ENCODE peak calls at places on chromosomes 2 and 18, in six cellular contexts. V is HEK293T, P is HepG2, F is A549, I is K562, T is GM12878. Y is an unnamed sample.
A peak's percentile ranks its signal among the peaks of the same experiment; 100 is the strongest.

GRCh38 chr2:219718066-219718465 is 90.6 kb downstream of the SLC4A3 start:
- DNase-seq in I (no peak), F (no peak), P (no peak), T (no peak), V (no peak), Y (no peak)

GRCh38 chr2:240112914-240113690 is 23.0 kb downstream of the COPS9 start:
- DNase-seq in V (no peak), F (no peak), T (no peak), I (no peak), P (no peak), Y (no peak)

GRCh38 chr2:24359701-24360049 is 661 bp downstream of the ITSN2 start:
- DNase-seq in V (peak; percentile 39), I (peak; percentile 38), T (no peak), F (no peak), P (no peak), Y (no peak)

GRCh38 chr2:9221223-9221622 is 14.6 kb downstream of the ASAP2 start:
- DNase-seq in T (no peak), F (no peak), P (no peak), V (no peak), I (no peak), Y (no peak)

GRCh38 chr2:29016500-29016899 is 35.4 kb downstream of the TOGARAM2 start:
- DNase-seq in I (no peak), F (no peak), P (no peak), T (no peak), V (no peak), Y (no peak)

GRCh38 chr2:28681216-28681981 is 70.2 kb upstream of the PPP1CB start:
- DNase-seq in V (no peak), F (no peak), P (no peak), I (no peak), T (peak; percentile 62), Y (peak; percentile 81)

GRCh38 chr2:229922449-229923386 is at the start of gene FBXO36:
- DNase-seq in F (peak; percentile 37), V (peak; percentile 66), P (peak; percentile 65), T (no peak), I (peak; percentile 85), Y (peak; percentile 54)

GRCh38 chr2:67448648-67449047 is 51.5 kb downstream of the ETAA1 start:
- DNase-seq in P (no peak), F (no peak), V (no peak), T (no peak), I (no peak), Y (no peak)

GRCh38 chr2:97997774-97998392 is 2.1 kb upstream of the TMEM131 start:
- DNase-seq in I (no peak), T (no peak), V (no peak), P (peak; percentile 32), F (no peak), Y (no peak)

GRCh38 chr18:22822841-22823508 is 110.2 kb upstream of the RBBP8 start:
- DNase-seq in V (no peak), P (no peak), I (no peak), F (no peak), T (peak; percentile 21), Y (no peak)

GRCh38 chr2:164617466-164617865 is 3.8 kb downstream of the GRB14 start:
- DNase-seq in V (no peak), F (no peak), T (no peak), P (no peak), I (no peak), Y (no peak)

GRCh38 chr2:219279151-219279915 is at the start of gene DNAJB2:
- DNase-seq in T (peak; percentile 89), P (peak; percentile 93), F (peak; percentile 97), I (peak; percentile 97), V (peak; percentile 98), Y (peak; percentile 99)

GRCh38 chr2:39942970-39943369 is 163.9 kb upstream of the THUMPD2 start:
- DNase-seq in P (no peak), T (no peak), F (no peak), V (no peak), I (no peak), Y (peak; percentile 33)

GRCh38 chr2:36074008-36074407 is 281.6 kb upstream of the CRIM1 start:
- DNase-seq in I (no peak), V (no peak), T (no peak), F (no peak), P (no peak), Y (no peak)

GRCh38 chr18:79942786-79943607 is 8.5 kb downstream of the SLC66A2 start:
- DNase-seq in I (peak; percentile 16), V (no peak), T (no peak), P (no peak), F (no peak), Y (no peak)

GRCh38 chr2:57621984-57622383 is 424.6 kb upstream of the VRK2 start:
- DNase-seq in F (no peak), P (no peak), I (no peak), V (no peak), T (no peak), Y (no peak)

GRCh38 chr2:145906356-145906755 is 1386.4 kb upstream of the ZEB2 start:
- DNase-seq in F (no peak), V (no peak), T (no peak), P (peak; percentile 44), I (peak; percentile 21), Y (peak; percentile 1)

DNA sequence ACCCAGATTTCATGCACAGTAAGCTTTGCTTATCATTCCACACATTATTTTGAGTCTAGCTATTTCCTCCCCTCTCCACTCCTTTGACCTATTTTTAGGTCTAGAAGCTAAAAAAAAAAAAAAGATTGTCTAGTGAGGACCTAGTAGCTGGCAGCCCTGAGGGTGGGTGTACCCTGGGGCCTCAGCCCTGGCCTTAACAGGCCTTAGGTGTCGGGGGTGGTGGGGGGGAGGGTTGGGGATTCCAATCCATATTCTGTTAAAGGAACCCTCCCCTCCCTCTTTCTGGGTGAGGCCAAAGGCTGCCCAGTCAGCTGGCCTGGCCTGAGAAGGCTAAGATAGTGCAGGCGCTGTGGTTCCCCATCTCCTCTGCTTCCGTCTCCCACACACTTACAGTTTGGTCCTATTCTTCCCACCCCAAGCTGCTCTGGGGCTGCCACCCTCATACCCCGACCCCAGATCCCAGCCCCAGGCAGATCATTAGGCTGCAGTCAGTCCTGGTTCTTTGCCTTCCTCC is 65.5 kb upstream of the HK2 start:
- DNase-seq in V (no peak), I (no peak), P (no peak), T (no peak), F (no peak), Y (peak; percentile 68)
- TF ChIP-seq BHLHE40 in V (no peak), I (no peak), P (no peak), T (no peak), F (no peak), Y (no peak)

DNA sequence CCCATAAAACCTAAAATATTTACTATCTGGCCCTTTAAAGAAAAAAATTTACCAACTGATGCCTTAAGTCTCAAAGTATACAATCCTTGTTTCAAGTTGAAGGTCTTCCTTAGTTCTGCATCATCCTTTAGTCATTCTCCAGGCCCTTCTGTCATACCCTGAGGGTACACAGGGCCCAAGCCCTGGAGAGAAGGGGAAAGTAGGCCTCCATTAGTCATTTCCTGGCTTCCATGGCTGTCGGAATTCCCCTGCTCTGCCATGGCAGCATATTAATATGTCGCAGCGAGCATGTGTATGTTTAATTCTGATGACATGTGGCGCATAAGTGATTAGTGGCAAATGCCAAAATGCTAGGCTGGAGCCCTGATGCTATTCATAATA is 22.0 kb downstream of the GPR39 start:
- DNase-seq in F (peak; percentile 82), I (no peak), V (no peak), T (no peak), P (no peak), Y (peak; percentile 97)
- TF ChIP-seq BHLHE40 in F (no peak), I (no peak), V (no peak), T (no peak), P (no peak), Y (no peak)

GRCh38 chr18:39178171-39178570 is 1612.6 kb upstream of the CELF4 start:
- DNase-seq in F (no peak), T (no peak), V (no peak), P (no peak), I (no peak), Y (no peak)

GRCh38 chr18:39168723-39169122 is 1603.1 kb upstream of the CELF4 start:
- DNase-seq in T (no peak), P (no peak), V (no peak), I (no peak), F (no peak), Y (no peak)

GRCh38 chr18:39167990-39168389 is 1602.4 kb upstream of the CELF4 start:
- DNase-seq in I (no peak), V (no peak), F (no peak), P (no peak), T (no peak), Y (no peak)

DNA sequence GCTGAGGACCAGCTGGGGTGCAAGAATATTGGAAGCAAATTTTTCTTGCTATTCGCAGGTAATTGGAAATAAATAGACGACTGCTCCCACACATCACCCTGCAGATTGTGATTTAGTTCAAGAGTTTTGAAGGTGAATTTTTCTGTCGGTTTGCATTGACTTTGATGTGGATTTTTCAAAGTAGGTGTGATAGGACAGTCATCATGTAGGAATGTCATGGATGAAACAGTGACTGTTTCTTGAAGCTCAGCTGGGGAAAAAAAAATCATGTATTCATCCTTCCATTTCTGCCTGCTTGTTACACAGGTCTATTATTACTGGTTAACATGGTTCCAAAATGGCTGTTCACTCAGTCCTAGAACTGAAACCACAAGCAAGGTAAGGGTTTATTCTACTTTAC is 1607.4 kb upstream of the CELF4 start:
- DNase-seq in V (no peak), I (no peak), T (no peak), F (no peak), P (peak; percentile 45), Y (no peak)
- TF ChIP-seq BHLHE40 in V (no peak), I (no peak), T (no peak), F (no peak), P (no peak), Y (no peak)

GRCh38 chr18:36449451-36449850 is 151.9 kb downstream of the FHOD3 start:
- DNase-seq in T (no peak), P (no peak), F (no peak), V (no peak), I (no peak), Y (no peak)

GRCh38 chr18:36454258-36454657 is 156.7 kb downstream of the FHOD3 start:
- DNase-seq in I (no peak), T (no peak), F (no peak), V (no peak), P (no peak), Y (no peak)

GRCh38 chr18:36448384-36449290 is 151.1 kb downstream of the FHOD3 start:
- DNase-seq in P (no peak), F (no peak), I (no peak), T (no peak), V (no peak), Y (no peak)

GRCh38 chr18:36450264-36450663 is 152.8 kb downstream of the FHOD3 start:
- DNase-seq in I (no peak), P (no peak), T (no peak), F (no peak), V (no peak), Y (no peak)

DNA sequence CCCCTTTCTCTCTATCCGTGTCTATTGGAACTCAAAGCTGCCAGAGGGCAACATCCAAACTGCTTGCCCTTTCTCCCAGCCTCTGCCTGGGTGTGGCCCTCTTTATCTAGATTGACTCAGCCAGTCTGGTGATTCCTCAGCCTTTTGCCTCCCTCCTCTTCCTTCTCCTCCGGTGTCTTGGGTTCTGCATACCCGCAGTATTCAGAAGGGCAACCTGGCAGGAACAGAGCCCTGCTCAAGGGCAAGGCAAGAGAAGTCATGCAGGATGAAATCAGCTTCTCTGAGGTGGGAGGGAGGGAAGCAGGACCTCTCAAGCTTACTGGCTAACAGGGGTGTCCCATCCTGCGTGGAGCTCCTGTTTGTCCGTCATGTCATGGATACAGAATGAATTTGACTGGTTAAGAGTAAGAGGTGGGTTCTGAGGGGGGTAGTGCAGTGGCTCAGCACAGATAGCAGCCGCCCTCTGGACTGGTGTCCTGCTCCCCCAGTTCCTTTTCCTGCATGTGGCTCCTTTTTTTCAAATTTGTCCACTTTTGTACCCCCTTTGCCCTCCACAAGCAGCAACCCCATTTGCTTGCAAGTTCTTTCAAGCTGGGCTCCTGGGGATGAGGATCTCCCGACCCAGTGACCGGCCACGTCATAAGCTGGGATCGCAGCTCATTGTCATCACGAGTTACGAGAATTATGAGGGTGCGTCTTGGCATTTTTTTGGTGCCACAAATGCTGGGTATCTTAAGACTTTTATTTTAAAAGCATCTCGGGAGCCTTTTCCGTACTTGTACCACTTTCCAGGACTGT is 154.1 kb downstream of the FHOD3 start:
- DNase-seq in P (no peak), T (no peak), F (no peak), V (no peak), I (no peak), Y (no peak)
- TF ChIP-seq BHLHE40 in P (no peak), T (no peak), F (no peak), V (no peak), I (no peak), Y (no peak)

Y was measured in IMR-90.